ENCODE peak calls at places on chromosomes 12 and 14, in four cellular contexts. F is H1, N is GM12878, U is SK-N-SH. D is an unnamed sample.

GRCh38 chr14:65019944-65020566 is 33.4 kb downstream of the FNTB start:
- DNase-seq in F (no peak), N (no peak), U (peak), D (peak)

GRCh38 chr12:99131761-99132199 is 486.7 kb downstream of the APAF1 start:
- DNase-seq in F (peak), N (no peak), U (no peak), D (no peak)

GRCh38 chr14:28742171-28742846 is 24.3 kb upstream of the FOXG1 start:
- DNase-seq in F (no peak), N (no peak), U (no peak), D (no peak)

GRCh38 chr12:64814432-64814831 is 10.0 kb upstream of the TBC1D30 start:
- DNase-seq in F (no peak), N (no peak), U (no peak), D (no peak)

GRCh38 chr14:100708349-100709217 is 18.1 kb upstream of the DLK1 start:
- DNase-seq in F (peak), N (no peak), U (no peak), D (peak)

GRCh38 chr12:4116251-4117111 is 157.1 kb upstream of the CCND2 start:
- DNase-seq in F (no peak), N (no peak), U (no peak), D (peak)

GRCh38 chr12:57416039-57416996 is 14.5 kb downstream of the R3HDM2 start:
- DNase-seq in F (no peak), N (no peak), U (no peak), D (no peak)

GRCh38 chr12:85350356-85350755 is 70.3 kb downstream of the ALX1 start:
- DNase-seq in F (no peak), N (no peak), U (no peak), D (no peak)

GRCh38 chr14:50943943-50944646 is at the start of gene PYGL:
- DNase-seq in F (no peak), N (no peak), U (peak), D (peak)

GRCh38 chr12:60197589-60197988 is 601.8 kb downstream of the SLC16A7 start:
- DNase-seq in F (no peak), N (no peak), U (no peak), D (no peak)

GRCh38 chr12:121812320-121812871 is 8.6 kb downstream of the SETD1B start:
- DNase-seq in F (no peak), N (no peak), U (peak), D (no peak)

GRCh38 chr12:31729728-31730127 is 907 bp upstream of the AMN1 start:
- DNase-seq in F (no peak), N (no peak), U (no peak), D (no peak)

GRCh38 chr12:31017535-31017934 is 56.1 kb upstream of the DDX11 start:
- DNase-seq in F (no peak), N (no peak), U (no peak), D (no peak)

GRCh38 chr12:121293603-121294002 is 2.9 kb downstream of the CAMKK2 start:
- DNase-seq in F (no peak), N (no peak), U (no peak), D (no peak)

GRCh38 chr12:46801293-46801692 is 24.5 kb downstream of the SLC38A4 start:
- DNase-seq in F (no peak), N (no peak), U (no peak), D (peak)

GRCh38 chr12:943051-943450 is 6.4 kb downstream of the RAD52 start:
- DNase-seq in F (no peak), N (no peak), U (no peak), D (no peak)

GRCh38 chr12:27340971-27341370 is 8.3 kb downstream of the BMAL2 start:
- DNase-seq in F (no peak), N (no peak), U (no peak), D (no peak)

GRCh38 chr14:74712499-74713394 is at the start of the genes AREL1 and FCF1:
- DNase-seq in F (peak), N (peak), U (peak), D (peak)
- TF ChIP-seq TCF12 in F (no peak), N (peak), U (peak), D (no peak)

GRCh38 chr12:132251741-132252490 is 77.5 kb downstream of the GALNT9 start:
- DNase-seq in F (no peak), N (no peak), U (no peak), D (no peak)
- TF ChIP-seq TCF12 in F (no peak), N (no peak), U (no peak), D (no peak)

DNA sequence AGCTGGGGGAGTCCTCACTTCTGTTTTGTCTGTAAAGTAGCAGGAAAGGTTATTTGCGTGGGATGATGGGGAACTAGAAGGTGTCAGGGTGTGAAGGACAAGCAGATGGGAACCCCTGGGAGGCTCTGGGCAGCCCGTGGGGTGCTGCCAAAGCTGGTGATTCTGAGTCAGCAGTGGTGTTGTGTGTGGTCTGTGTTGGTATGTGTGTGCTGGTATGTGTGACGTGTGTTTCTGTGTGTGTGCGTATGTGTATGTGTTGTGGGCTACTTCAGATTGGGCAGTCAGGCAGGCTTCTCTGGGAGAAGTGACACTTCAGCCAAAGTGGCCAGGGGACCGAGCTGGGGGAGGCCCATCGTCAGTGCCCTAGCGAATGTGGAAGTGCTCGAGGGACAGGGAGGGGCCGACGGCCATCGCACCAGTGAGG is 15.3 kb upstream of the BDKRB2 start:
- DNase-seq in F (no peak), N (no peak), U (no peak), D (no peak)
- TF ChIP-seq TCF12 in F (no peak), N (peak), U (no peak), D (no peak)

GRCh38 chr12:5489760-5490432 is 58.0 kb downstream of the NTF3 start:
- DNase-seq in F (no peak), N (no peak), U (no peak), D (no peak)
- TF ChIP-seq TCF12 in F (no peak), N (no peak), U (no peak), D (no peak)

GRCh38 chr14:101770183-101770582 is 8.7 kb downstream of the PPP2R5C start:
- DNase-seq in F (no peak), N (no peak), U (no peak), D (no peak)

GRCh38 chr14:101774814-101775213 is 13.3 kb downstream of the PPP2R5C start:
- DNase-seq in F (no peak), N (no peak), U (no peak), D (no peak)

GRCh38 chr14:101774006-101774755 is 12.7 kb downstream of the PPP2R5C start:
- DNase-seq in F (no peak), N (no peak), U (no peak), D (no peak)

GRCh38 chr14:101773378-101773777 is 11.9 kb downstream of the PPP2R5C start:
- DNase-seq in F (no peak), N (no peak), U (no peak), D (no peak)

DNA sequence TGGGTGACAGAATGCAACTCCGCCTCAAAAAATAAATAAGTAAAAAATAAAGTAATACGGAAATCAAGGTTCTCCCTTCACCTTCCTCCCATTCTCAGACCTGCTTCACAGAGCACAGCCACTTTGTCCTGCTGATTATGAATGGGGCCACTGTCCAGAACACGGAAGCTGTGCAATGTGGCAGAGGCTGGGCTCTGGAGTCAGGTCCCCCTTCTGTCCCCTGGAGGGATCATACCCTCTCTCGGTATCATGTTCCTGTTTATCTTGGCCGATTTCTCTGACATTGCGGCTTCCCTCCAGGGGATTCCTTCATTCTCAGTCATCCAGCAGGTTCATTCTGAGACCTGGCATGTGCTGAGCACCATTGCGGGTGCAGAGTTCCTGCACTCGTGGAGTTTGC is 11.3 kb downstream of the PPP2R5C start:
- DNase-seq in F (no peak), N (no peak), U (no peak), D (peak)
- TF ChIP-seq TCF12 in F (no peak), N (no peak), U (no peak), D (no peak)

DNA sequence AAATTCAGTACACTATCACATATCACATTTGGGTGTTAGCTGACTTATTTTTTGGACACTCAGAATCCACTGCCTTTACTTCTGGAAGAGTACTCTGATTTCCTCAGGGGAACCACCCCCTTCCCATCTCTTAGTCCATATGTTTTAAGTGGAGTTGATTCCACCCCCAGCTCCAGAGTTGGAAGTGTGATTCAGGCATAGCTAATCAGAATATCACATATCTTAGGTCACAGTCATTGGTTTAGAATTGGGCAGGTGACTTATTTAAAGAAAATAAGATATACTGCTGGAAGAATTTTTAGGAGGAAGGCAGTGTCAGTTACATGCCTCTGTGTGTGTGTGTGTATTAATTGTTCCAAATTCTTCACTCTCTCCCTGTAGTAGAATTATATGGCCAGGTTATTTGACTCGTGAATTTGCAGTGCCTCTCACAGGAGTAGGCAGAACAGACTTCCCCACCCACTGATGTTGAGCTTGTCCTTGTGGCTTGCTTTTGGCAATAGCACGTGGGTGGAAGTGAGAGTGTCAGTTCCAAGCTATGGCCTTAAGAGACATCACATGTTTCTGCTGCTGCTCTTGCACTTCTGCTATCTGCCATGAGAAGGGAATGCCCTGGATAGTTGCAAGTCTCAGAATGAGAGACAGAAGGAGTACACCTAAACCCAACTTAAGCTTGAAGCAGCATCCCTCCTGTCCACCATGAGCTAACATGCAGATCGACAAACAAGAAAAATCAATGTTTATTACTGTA is 6.4 kb upstream of the GAS2L3 start:
- DNase-seq in F (no peak), N (peak), U (no peak), D (no peak)
- TF ChIP-seq TCF12 in F (no peak), N (no peak), U (no peak), D (no peak)

GRCh38 chr14:58639842-58640484 is 2.2 kb downstream of the DACT1 start:
- DNase-seq in F (no peak), N (peak), U (peak), D (peak)
- TF ChIP-seq TCF12 in F (no peak), N (no peak), U (peak), D (no peak)

DNA sequence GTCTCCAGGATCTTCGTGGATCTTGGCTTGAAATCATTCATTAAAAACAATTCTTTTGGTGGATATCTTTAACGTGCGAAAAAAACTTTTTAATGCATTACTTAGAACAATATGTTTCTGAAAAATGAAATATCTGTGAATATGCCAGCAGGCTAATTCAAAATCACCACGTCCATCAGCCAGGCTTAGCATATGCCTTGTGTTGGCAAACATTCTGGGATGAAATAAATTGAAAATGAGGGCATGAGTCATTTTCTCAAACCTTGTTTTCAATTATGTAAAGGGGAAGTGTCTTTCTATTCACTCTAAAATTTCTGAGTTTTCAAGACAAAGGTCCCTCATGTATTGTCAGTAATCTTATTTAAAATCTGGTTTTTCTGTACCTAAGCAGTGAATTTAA is 393.9 kb downstream of the PAWR start:
- DNase-seq in F (no peak), N (no peak), U (no peak), D (no peak)
- TF ChIP-seq TCF12 in F (no peak), N (no peak), U (peak), D (no peak)

DNA sequence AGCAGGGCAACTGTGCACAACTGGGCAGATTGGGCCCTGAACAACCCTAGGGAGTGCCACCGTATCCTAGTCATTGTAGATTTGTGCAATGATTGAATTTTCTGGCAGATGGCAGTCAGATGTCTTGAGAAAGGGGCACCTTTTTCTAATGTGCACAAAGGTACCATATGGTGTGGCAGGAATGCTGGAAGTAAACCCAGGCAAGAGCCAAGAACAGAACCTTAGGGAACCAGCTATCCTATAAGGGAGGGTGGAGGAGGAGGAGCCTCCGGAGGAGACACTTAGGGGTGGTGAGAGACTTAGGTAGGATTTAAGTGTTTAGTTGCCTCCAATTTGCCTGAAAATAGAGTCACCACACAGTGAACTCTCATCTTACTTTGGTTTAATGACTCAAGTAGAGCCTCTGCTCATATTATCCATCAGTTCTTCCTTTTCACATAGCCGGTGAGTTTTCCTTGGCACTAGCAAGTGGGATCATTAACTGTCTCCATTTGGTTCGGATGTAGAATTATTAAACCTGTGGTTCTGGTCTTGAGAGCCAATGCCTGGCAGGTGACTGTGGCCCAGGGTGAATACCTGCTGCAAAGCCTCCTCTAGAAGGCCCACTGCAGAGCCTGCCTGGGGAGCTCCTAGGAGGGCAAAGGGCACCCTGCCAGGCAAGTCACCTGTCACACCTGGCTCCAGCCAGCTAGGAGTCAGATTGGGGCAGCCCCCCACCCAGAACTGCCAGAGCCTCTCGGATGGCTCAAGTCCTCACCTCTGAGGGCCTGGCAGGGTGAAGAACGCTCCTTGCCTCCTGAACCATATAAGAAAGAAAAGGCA is 184.4 kb upstream of the HIF1A start:
- DNase-seq in F (no peak), N (no peak), U (no peak), D (no peak)
- TF ChIP-seq TCF12 in F (no peak), N (no peak), U (no peak), D (no peak)

D was measured in HepG2.